ENCODE peak calls at places on chromosomes 2 and 18, in four cellular contexts. K is iris pigment epithelial cell, T is A172, F is cerebellum. L is an unnamed sample.

GRCh38 chr2:195569255-195569654 is 87.8 kb upstream of the SLC39A10 start:
- DNase-seq in K (no peak), T (no peak), F (no peak), L (no peak)

GRCh38 chr2:8003462-8004075 is 678.3 kb upstream of the ID2 start:
- DNase-seq in K (no peak), T (no peak), F (no peak), L (peak)

GRCh38 chr18:43571078-43571689 is 293.9 kb upstream of the SYT4 start:
- DNase-seq in K (peak), T (peak), F (peak), L (no peak)

GRCh38 chr18:63236417-63236816 is 83.2 kb downstream of the BCL2 start:
- DNase-seq in K (no peak), T (no peak), F (no peak), L (no peak)

GRCh38 chr18:79167526-79168190 is 98.5 kb downstream of the ATP9B start:
- DNase-seq in K (no peak), T (no peak), F (peak), L (no peak)

GRCh38 chr18:72830109-72830508 is 37.7 kb downstream of the NETO1 start:
- DNase-seq in K (no peak), T (no peak), F (no peak), L (peak)

GRCh38 chr2:240988146-240988545 is 10.3 kb upstream of the SNED1 start:
- DNase-seq in K (no peak), T (no peak), F (no peak), L (no peak)

GRCh38 chr2:59899692-59900091 is 653.8 kb downstream of the BCL11A start:
- DNase-seq in K (no peak), T (no peak), F (peak), L (no peak)

GRCh38 chr2:187593697-187594096 is 39.5 kb upstream of the TFPI start:
- DNase-seq in K (peak), T (no peak), F (no peak), L (no peak)

GRCh38 chr2:138059967-138060635 is 95.8 kb downstream of the HNMT start:
- DNase-seq in K (peak), T (peak), F (no peak), L (peak)

GRCh38 chr2:23486676-23487075 is 101.7 kb downstream of the KLHL29 start:
- DNase-seq in K (peak), T (no peak), F (no peak), L (peak)

L was measured in MG63.